ENCODE peak calls at places on chromosomes 6 and 20, in five cellular contexts. H is gastrocnemius medialis, M is neural progenitor cell, R is stomach, I is AG04450. P is an unnamed sample.

GRCh38 chr20:47392015-47392720 is 35.7 kb upstream of the ZMYND8 start:
- DNase-seq in H (peak), M (no peak), R (peak), I (peak), P (peak)

GRCh38 chr6:93341900-93342613 is 77.3 kb downstream of the EPHA7 start:
- DNase-seq in H (no peak), M (peak), R (no peak), I (no peak), P (no peak)

GRCh38 chr6:131823276-131823902 is 15.6 kb downstream of the ENPP1 start:
- DNase-seq in H (no peak), M (no peak), R (no peak), I (no peak), P (no peak)

GRCh38 chr20:37885593-37886507 is 17.1 kb upstream of the VSTM2L start:
- DNase-seq in H (no peak), M (no peak), R (no peak), I (no peak), P (no peak)

GRCh38 chr6:166097914-166098522 is 69.6 kb downstream of the TBXT start:
- DNase-seq in H (peak), M (peak), R (peak), I (peak), P (peak)

GRCh38 chr6:169315830-169316614 is 62.4 kb upstream of the THBS2 start:
- DNase-seq in H (no peak), M (no peak), R (no peak), I (no peak), P (no peak)

GRCh38 chr6:132568611-132569010 is 1.5 kb upstream of the TAAR6 start:
- DNase-seq in H (no peak), M (no peak), R (no peak), I (no peak), P (no peak)

GRCh38 chr20:4512891-4513550 is 208.7 kb upstream of the PRND start:
- DNase-seq in H (no peak), M (no peak), R (no peak), I (peak), P (no peak)

GRCh38 chr6:145028144-145028818 is 707.0 kb downstream of the EPM2A start:
- DNase-seq in H (no peak), M (peak), R (no peak), I (no peak), P (no peak)

GRCh38 chr6:47437592-47437991 is 40.0 kb upstream of the CD2AP start:
- DNase-seq in H (no peak), M (no peak), R (no peak), I (no peak), P (no peak)

GRCh38 chr20:32052792-32053362 is 835 bp downstream of the HCK start:
- DNase-seq in H (no peak), M (peak), R (peak), I (no peak), P (peak)

GRCh38 chr6:27422651-27423332 is 34.2 kb downstream of the ZNF391 start:
- DNase-seq in H (no peak), M (no peak), R (no peak), I (no peak), P (no peak)

GRCh38 chr6:157650261-157650640 is 172.8 kb upstream of the SNX9 start:
- DNase-seq in H (no peak), M (no peak), R (no peak), I (no peak), P (no peak)

GRCh38 chr20:50335105-50335504 is 144.5 kb downstream of the CEBPB start:
- DNase-seq in H (no peak), M (peak), R (no peak), I (no peak), P (no peak)

GRCh38 chr20:45383131-45383530 is 5.0 kb upstream of the TP53TG5 start:
- DNase-seq in H (no peak), M (no peak), R (no peak), I (no peak), P (no peak)

GRCh38 chr6:79466222-79466834 is 70.9 kb downstream of the LCA5 start:
- DNase-seq in H (no peak), M (peak), R (no peak), I (no peak), P (no peak)

GRCh38 chr6:130758818-130759217 is 68.4 kb upstream of the SMLR1 start:
- DNase-seq in H (no peak), M (no peak), R (no peak), I (no peak), P (no peak)

GRCh38 chr6:90135672-90136071 is 161.0 kb downstream of the BACH2 start:
- DNase-seq in H (peak), M (no peak), R (no peak), I (peak), P (no peak)

GRCh38 chr6:90126178-90126577 is 170.5 kb downstream of the BACH2 start:
- DNase-seq in H (no peak), M (no peak), R (no peak), I (no peak), P (no peak)

GRCh38 chr6:90127589-90127988 is 169.1 kb downstream of the BACH2 start:
- DNase-seq in H (no peak), M (no peak), R (no peak), I (no peak), P (no peak)

GRCh38 chr6:90131614-90132423 is 164.8 kb downstream of the BACH2 start:
- DNase-seq in H (peak), M (no peak), R (no peak), I (peak), P (peak)

DNA sequence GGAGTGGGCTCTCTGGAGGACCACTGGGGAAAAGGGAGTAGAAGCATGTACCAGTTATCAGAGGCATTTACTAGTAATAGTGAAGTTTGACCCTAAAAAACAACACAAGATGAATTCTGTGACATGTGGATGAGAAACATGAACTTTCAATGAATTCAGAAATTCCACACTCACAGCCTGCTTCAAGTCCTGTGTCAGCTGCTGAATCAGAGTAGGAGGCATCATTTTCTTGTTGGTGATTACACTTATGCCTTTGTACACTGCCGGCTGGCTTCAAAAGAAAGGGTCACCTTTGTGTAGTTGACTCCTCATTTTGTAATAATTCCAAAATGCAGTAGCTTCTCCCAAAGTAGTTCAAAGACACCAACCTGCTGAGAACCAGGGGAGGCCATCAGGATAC is 165.6 kb downstream of the BACH2 start:
- DNase-seq in H (no peak), M (no peak), R (no peak), I (no peak), P (no peak)
- H3K27ac ChIP-seq in H (peak), M (no peak), R (no peak), I (no peak), P (no peak)

DNA sequence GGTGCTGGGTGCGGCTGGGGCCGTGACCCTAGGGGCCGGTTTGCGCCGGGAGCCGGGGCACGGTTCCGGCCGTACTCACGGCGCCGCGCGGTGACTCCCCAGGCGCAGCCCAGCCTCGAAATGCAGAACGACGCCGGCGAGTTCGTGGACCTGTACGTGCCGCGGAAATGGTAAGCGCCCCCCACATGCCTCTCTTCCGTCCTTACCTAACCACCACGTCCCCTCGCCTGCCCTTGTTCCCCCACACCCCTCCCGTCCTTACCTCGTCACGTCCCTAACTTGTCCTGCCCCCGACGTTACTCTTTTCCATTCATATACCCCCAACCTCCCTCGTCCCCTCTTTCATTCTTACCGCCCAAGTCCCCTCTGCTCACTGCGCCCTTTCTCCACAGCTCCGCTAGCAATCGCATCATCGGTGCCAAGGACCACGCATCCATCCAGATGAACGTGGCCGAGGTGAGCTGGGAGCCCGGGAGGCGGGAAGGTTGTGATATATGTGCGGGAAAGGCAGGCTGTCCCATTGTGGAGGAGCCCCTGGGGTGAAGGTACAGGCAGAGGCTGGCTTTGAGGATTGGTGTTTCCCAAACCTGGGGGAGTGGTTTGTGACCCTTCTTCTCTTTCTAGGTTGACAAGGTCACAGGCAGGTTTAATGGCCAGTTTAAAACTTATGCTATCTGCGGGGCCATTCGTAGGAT is 463 bp downstream of the RPS21 start:
- DNase-seq in H (no peak), M (no peak), R (no peak), I (no peak), P (no peak)
- TF ChIP-seq CTCF in H (no peak), M (no peak), R (no peak), I (no peak), P (no peak)

GRCh38 chr20:60035-60918 is 27.2 kb upstream of the DEFB125 start:
- DNase-seq in H (no peak), M (no peak), R (no peak), I (no peak), P (no peak)

GRCh38 chr20:61230-61629 is 26.2 kb upstream of the DEFB125 start:
- DNase-seq in H (no peak), M (no peak), R (no peak), I (no peak), P (no peak)

GRCh38 chr20:61757-62156 is 25.7 kb upstream of the DEFB125 start:
- DNase-seq in H (no peak), M (no peak), R (no peak), I (no peak), P (no peak)

GRCh38 chr20:64026-64603 is 23.4 kb upstream of the DEFB125 start:
- DNase-seq in H (no peak), M (no peak), R (no peak), I (no peak), P (no peak)

GRCh38 chr20:62487-62886 is 25.0 kb upstream of the DEFB125 start:
- DNase-seq in H (no peak), M (no peak), R (no peak), I (no peak), P (no peak)
- H3K4me3 ChIP-seq in H (no peak), M (no peak), R (no peak), I (no peak), P (no peak)

GRCh38 chr6:119467478-119468081 is 118.0 kb upstream of the MAN1A1 start:
- DNase-seq in H (no peak), M (no peak), R (no peak), I (peak), P (no peak)
- H3K27ac ChIP-seq in H (no peak), M (no peak), R (peak), I (no peak), P (peak)

GRCh38 chr6:13026100-13026499 is 302.2 kb downstream of the TBC1D7 start:
- DNase-seq in H (no peak), M (no peak), R (no peak), I (no peak), P (no peak)

GRCh38 chr6:13027200-13027599 is 301.1 kb downstream of the TBC1D7 start:
- DNase-seq in H (no peak), M (no peak), R (no peak), I (no peak), P (no peak)

GRCh38 chr6:13024616-13025015 is 303.7 kb downstream of the TBC1D7 start:
- DNase-seq in H (no peak), M (no peak), R (no peak), I (no peak), P (no peak)

GRCh38 chr6:13026557-13026956 is 301.8 kb downstream of the TBC1D7 start:
- DNase-seq in H (no peak), M (peak), R (no peak), I (no peak), P (no peak)

GRCh38 chr6:13030421-13030820 is 297.9 kb downstream of the TBC1D7 start:
- DNase-seq in H (no peak), M (no peak), R (no peak), I (no peak), P (no peak)
- TF ChIP-seq CTCF in H (no peak), M (no peak), R (no peak), I (no peak), P (no peak)

DNA sequence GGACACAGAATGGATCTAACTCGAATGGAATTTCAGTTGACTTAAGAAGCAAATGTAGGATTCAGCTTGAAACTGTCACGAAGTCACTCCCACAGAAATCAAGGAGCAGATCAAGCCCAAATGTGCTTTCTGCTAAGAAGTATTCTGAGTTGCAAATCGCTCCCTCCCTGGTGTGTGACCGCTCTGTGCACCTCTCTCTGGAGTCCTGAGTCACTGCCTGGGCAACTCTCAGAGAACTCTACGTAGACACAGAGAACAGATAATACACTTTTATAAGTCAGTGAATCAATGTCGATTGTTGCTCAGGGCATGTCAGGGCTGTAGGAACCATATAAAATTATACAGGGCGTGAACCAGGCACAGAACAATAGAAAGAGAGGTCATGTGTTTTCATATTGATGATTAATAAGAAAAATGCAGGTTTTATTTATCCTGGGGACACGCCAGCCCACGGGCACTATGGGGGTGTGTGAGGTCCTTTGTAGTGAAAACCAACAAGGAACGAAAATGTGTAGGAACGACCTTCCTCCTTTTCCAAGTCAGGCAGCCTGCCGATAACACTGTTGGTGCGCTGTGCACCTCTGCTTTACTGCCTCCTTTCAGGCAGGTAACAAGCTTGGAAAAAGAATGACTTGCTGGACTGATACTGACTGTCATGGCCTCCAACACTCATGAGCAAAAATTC is 248.1 kb upstream of the FOXQ1 start:
- DNase-seq in H (no peak), M (no peak), R (peak), I (no peak), P (no peak)
- H3K4me3 ChIP-seq in H (no peak), M (no peak), R (no peak), I (no peak), P (no peak)

GRCh38 chr20:44071057-44071456 is 115.9 kb downstream of the JPH2 start:
- DNase-seq in H (no peak), M (no peak), R (peak), I (no peak), P (no peak)

GRCh38 chr20:44068780-44069191 is 118.2 kb downstream of the JPH2 start:
- DNase-seq in H (no peak), M (no peak), R (peak), I (no peak), P (no peak)

GRCh38 chr20:44070139-44070900 is 116.7 kb downstream of the JPH2 start:
- DNase-seq in H (no peak), M (no peak), R (peak), I (no peak), P (no peak)

GRCh38 chr20:44068311-44068710 is 118.7 kb downstream of the JPH2 start:
- DNase-seq in H (no peak), M (peak), R (no peak), I (no peak), P (no peak)

GRCh38 chr20:44069203-44069931 is 117.6 kb downstream of the JPH2 start:
- DNase-seq in H (no peak), M (no peak), R (peak), I (no peak), P (peak)
- H3K27ac ChIP-seq in H (no peak), M (no peak), R (no peak), I (no peak), P (no peak)

P was measured in left lung.